ENCODE peak calls at places on chromosome 7, in six cellular contexts. M is upper lobe of left lung, S is tibial nerve, G is sigmoid colon, D is A549, N is HepG2. E is an unnamed sample.

GRCh38 chr7:27178366-27178765 is 4.2 kb upstream of the HOXA10 start:
- DNase-seq in N (no peak), D (no peak), S (peak; percentile 27), M (no peak), G (peak; percentile 83), E (peak; percentile 60)

GRCh38 chr7:113267271-113267670 is 148.9 kb upstream of the SMIM30 start:
- DNase-seq in M (no peak), N (no peak), S (no peak), G (no peak), D (no peak), E (no peak)

GRCh38 chr7:98400538-98401427 is at the start of gene BAIAP2L1:
- DNase-seq in D (peak; percentile 67), S (no peak), N (peak; percentile 80), G (peak; percentile 67), M (peak; percentile 98), E (peak; percentile 86)

GRCh38 chr7:55474944-55475911 is 97.1 kb downstream of the VOPP1 start:
- DNase-seq in M (no peak), S (no peak), D (no peak), G (no peak), N (no peak), E (no peak)

GRCh38 chr7:101911800-101912705 is 94.6 kb downstream of the CUX1 start:
- DNase-seq in S (peak; percentile 46), D (no peak), N (peak; percentile 63), G (peak; percentile 97), M (no peak), E (peak; percentile 60)

GRCh38 chr7:46369933-46370654 is 449.0 kb upstream of the IGFBP3 start:
- DNase-seq in N (no peak), D (no peak), M (no peak), G (no peak), S (no peak), E (no peak)

GRCh38 chr7:36084485-36085091 is 68.5 kb upstream of the EEPD1 start:
- DNase-seq in M (peak; percentile 68), S (no peak), G (peak; percentile 72), D (peak; percentile 53), N (peak; percentile 65), E (no peak)

GRCh38 chr7:28068811-28069216 is 111.8 kb downstream of the JAZF1 start:
- DNase-seq in G (no peak), N (no peak), D (peak; percentile 24), S (no peak), M (no peak), E (no peak)

DNA sequence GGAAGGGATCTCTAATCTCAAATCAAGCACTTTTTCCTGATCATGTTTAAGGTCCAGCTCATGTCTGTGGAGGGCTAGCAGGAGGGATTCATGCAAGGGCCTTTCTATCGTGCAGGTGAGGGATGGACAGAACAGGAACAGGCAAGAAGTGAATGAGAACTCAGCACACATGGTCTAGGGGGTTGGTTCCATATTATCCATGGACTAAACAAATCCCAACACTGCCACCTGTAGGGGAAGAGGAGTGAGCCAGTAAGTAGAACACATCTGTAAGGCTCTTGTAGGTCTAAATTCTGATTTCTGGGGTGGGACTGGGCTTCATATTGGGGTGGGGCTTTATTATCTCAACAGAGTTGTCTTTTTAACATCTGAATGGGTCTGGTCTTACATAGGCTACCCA is 138.0 kb upstream of the TARP start:
- DNase-seq in G (no peak), M (no peak), S (no peak), D (no peak), N (peak; percentile 28), E (no peak)
- TF ChIP-seq CTCF in G (no peak), M (no peak), S (no peak), D (no peak), N (no peak), E (no peak)

DNA sequence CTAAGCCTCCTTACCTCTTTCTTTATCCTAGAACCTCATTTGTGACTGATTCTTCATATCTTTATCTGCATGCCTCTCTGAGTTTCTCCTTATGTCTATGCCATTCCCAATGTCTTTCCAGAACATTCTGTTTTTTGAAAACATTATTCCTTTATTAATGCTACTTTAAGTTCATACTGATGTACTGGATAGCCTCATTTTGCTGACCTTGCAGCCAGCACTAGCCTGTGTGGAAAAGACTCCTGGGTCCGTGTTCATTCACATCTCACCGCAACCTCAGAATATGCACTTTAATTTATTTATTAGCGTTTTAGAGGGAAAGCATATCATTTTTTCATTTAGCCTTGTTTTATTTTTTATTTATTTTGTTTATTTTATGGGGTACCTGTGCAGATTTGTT is 208.1 kb upstream of the NPVF start:
- DNase-seq in D (no peak), S (no peak), N (no peak), G (no peak), M (no peak), E (no peak)
- TF ChIP-seq POLR2A in D (no peak), S (no peak), N (no peak), G (no peak), M (no peak), E (no peak)

GRCh38 chr7:116631676-116632075 is 40.3 kb upstream of the MET start:
- DNase-seq in M (no peak), S (no peak), N (no peak), G (no peak), D (no peak), E (no peak)

GRCh38 chr7:116633131-116633988 is 38.6 kb upstream of the MET start:
- DNase-seq in G (no peak), M (no peak), N (no peak), S (no peak), D (no peak), E (no peak)

GRCh38 chr7:116641551-116642153 is 30.3 kb upstream of the MET start:
- DNase-seq in N (no peak), D (no peak), S (no peak), M (no peak), G (no peak), E (no peak)

GRCh38 chr7:116632349-116632748 is 39.6 kb upstream of the MET start:
- DNase-seq in D (no peak), M (no peak), S (no peak), G (no peak), N (no peak), E (no peak)

GRCh38 chr7:116636997-116637396 is 35.0 kb upstream of the MET start:
- DNase-seq in D (no peak), G (no peak), S (no peak), N (no peak), M (no peak), E (no peak)
- TF ChIP-seq EP300 in D (no peak), G (no peak), S (no peak), N (no peak), M (no peak), E (no peak)

GRCh38 chr7:92245487-92246362 is at the start of the genes ANKIB1 and KRIT1:
- DNase-seq in S (peak; percentile 71), D (peak; percentile 80), M (peak; percentile 96), G (peak; percentile 93), N (peak; percentile 86), E (peak; percentile 95)
- TF ChIP-seq CTCF in S (no peak), D (no peak), M (peak; percentile 52), G (no peak), N (peak; percentile 20), E (peak; percentile 20)

DNA sequence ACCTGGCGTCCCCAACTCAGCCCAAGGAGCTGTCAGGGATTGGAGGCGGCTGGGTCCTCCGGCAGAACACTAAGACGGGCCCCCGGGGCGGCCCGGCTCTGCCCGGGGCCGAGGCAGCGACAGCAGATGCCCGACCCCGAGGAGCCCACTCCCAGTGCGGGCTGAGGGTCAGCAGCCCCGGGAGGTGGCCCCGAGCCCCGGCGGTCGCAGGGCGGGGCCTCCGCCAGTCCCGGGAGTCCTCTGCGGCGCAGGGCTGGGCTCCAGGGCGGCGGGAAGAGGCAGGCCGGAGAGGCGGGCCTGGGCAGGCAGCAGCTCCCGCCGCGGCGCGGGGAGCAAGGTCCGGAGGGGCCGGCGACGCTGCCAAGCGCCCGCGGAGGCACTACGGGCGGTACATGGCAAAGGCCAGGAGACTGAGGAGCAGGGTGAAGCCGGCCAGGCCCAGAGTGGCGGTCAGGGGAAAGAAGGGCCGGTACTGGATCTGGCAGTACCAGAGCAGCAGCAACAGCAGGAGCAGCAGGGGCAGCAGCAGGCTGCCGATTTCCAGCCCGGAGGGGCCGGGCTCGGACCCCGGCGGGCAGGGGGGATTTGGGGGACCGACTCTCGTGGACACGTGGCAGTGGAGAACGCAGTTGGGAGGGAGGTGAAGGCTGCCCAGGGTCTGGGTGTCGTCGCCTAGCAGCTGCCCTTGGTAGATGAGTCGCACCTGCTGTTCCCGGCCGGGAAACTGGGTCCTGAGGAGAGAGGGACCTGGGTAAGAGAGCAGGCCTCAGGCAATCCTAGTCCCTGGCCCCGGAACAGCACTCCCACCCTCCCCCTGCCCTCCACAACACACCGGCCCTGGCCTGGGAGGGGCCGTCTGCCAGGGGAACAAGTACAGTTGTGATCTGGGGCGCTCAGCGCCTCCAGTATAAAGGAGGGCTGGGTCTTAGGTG is 827 bp upstream of the FASTK start:
- DNase-seq in G (no peak), M (peak; percentile 88), D (no peak), S (no peak), N (no peak), E (no peak)
- TF ChIP-seq POLR2A in G (no peak), M (no peak), D (no peak), S (no peak), N (no peak), E (no peak)

DNA sequence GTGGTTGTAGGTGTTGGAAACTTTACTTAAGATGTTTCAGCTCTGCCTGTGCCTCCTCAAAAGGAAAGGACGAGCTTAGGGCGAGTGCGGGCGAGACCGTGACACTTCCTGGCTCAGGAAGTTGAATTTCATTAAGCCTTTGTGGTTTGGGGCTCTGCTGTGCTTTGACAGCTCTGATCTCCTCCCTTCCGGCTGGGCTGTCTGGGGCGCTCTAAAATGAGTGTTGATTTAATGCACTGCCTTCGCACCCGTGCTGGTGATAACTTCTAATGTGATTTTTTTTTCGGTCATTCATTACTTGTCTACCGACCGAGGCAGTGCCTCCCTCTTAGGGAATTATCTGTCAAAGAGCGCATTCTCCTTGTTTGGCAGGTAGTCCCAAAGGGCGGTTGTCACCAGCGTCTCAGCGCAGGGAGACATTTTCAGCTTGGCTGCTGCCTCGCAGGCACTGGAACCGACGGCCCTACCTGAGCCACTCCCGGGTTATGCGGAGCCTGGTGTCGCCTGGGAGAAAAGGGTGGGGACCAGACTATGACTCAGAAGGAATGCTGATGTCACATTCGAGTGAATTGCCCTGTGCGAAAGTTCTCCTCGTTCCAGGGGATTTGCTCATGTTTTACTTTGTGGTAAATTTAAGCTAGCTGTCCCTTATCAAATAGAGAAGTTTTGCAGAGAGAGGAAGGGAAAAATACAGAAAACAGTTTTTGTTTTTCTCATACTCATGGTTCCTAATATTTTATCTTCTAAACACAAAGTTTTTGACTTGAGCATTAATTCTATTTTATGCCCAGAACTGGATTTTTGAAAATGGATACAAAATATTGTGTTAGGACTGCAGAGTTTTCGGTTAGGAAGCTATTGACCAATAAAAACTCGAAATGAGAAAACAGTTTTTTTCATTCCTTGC is 920 bp downstream of the TES start:
- DNase-seq in M (peak; percentile 84), S (peak; percentile 33), G (peak; percentile 91), D (peak; percentile 87), N (peak; percentile 66), E (peak; percentile 88)
- TF ChIP-seq EP300 in M (no peak), S (peak; percentile 91), G (no peak), D (no peak), N (no peak), E (no peak)

GRCh38 chr7:107725138-107725740 is 18.7 kb upstream of the CBLL1 start:
- DNase-seq in S (no peak), M (no peak), N (peak; percentile 52), D (peak; percentile 61), G (no peak), E (no peak)
- TF ChIP-seq CTCF in S (peak; percentile 63), M (peak; percentile 72), N (peak; percentile 73), D (peak; percentile 91), G (peak; percentile 44), E (peak; percentile 47)